ENCODE peak calls at places on chromosome 17, in seven cellular contexts. Z, J, Q, G, V, Y and C are unnamed samples.
A peak's percentile ranks its signal among the peaks of the same experiment; 100 is the strongest.

GRCh38 chr17:9217151-9218067 is 196.1 kb downstream of the NTN1 start:
- DNase-seq in Z (no peak), J (peak; percentile 30), Q (no peak), G (no peak), V (peak; percentile 62), Y (no peak), C (no peak)

GRCh38 chr17:79630821-79631639 is 20.2 kb upstream of the RBFOX3 start:
- DNase-seq in Z (peak; percentile 23), J (no peak), Q (peak; percentile 64), G (peak; percentile 11), V (no peak), Y (peak; percentile 23), C (no peak)

GRCh38 chr17:69594641-69595040 is 180.1 kb downstream of the MAP2K6 start:
- DNase-seq in Z (no peak), J (no peak), Q (no peak), G (no peak), V (no peak), Y (no peak), C (no peak)

GRCh38 chr17:19260958-19261357 is 23.8 kb downstream of the EPN2 start:
- DNase-seq in Z (no peak), J (no peak), Q (no peak), G (no peak), V (no peak), Y (no peak), C (no peak)

GRCh38 chr17:14926526-14927122 is 338.5 kb downstream of the PMP22 start:
- DNase-seq in Z (peak; percentile 78), J (no peak), Q (no peak), G (peak; percentile 42), V (peak; percentile 74), Y (peak; percentile 76), C (peak; percentile 26)

GRCh38 chr17:80789356-80789902 is 202.2 kb upstream of the CHMP6 start:
- DNase-seq in Z (peak; percentile 81), J (peak; percentile 56), Q (no peak), G (no peak), V (peak; percentile 97), Y (no peak), C (no peak)

GRCh38 chr17:6507535-6507934 is 48.8 kb downstream of the PITPNM3 start:
- DNase-seq in Z (peak; percentile 78), J (no peak), Q (no peak), G (no peak), V (peak; percentile 85), Y (peak; percentile 48), C (peak; percentile 54)

GRCh38 chr17:81101614-81102306 is 63.5 kb upstream of the PVALEF start:
- DNase-seq in Z (peak; percentile 90), J (peak; percentile 76), Q (no peak), G (peak; percentile 88), V (peak; percentile 71), Y (peak; percentile 92), C (peak; percentile 86)

GRCh38 chr17:76716146-76716833 is 5.5 kb upstream of the MXRA7 start:
- DNase-seq in Z (peak; percentile 79), J (peak; percentile 78), Q (no peak), G (peak; percentile 48), V (peak; percentile 99), Y (peak; percentile 74), C (no peak)

GRCh38 chr17:38896373-38896954 is 26.6 kb downstream of the LASP1 start:
- DNase-seq in Z (peak; percentile 72), J (no peak), Q (no peak), G (no peak), V (peak; percentile 22), Y (no peak), C (no peak)

GRCh38 chr17:57044976-57045867 is 39.8 kb upstream of the AKAP1 start:
- DNase-seq in Z (no peak), J (no peak), Q (no peak), G (no peak), V (no peak), Y (no peak), C (no peak)

GRCh38 chr17:10325036-10325435 is 47.8 kb downstream of the MYH13 start:
- DNase-seq in Z (no peak), J (no peak), Q (no peak), G (no peak), V (peak; percentile 8), Y (no peak), C (no peak)

GRCh38 chr17:34820166-34820920 is 140.9 kb downstream of the CCT6B start:
- DNase-seq in Z (peak; percentile 53), J (no peak), Q (no peak), G (no peak), V (no peak), Y (no peak), C (no peak)

GRCh38 chr17:39781028-39781800 is 43.5 kb downstream of the GRB7 start:
- DNase-seq in Z (no peak), J (no peak), Q (no peak), G (no peak), V (no peak), Y (no peak), C (no peak)

GRCh38 chr17:68379692-68380677 is 77.3 kb downstream of the WIPI1 start:
- DNase-seq in Z (no peak), J (no peak), Q (no peak), G (no peak), V (no peak), Y (no peak), C (no peak)
- H3K27ac ChIP-seq in Z (peak overlapping the region; percentile 98), J (peak overlapping the region; percentile 97), Q (peak overlapping the region; percentile 93), G (no peak overlapping the region), V (peak overlapping the region; percentile 27), Y (peak overlapping the region; percentile 61), C (peak overlapping the region; percentile 88)

GRCh38 chr17:48929812-48930165 is 14.9 kb downstream of the SNF8 start:
- DNase-seq in Z (no peak), J (no peak), Q (no peak), G (no peak), V (no peak), Y (no peak), C (no peak)

GRCh38 chr17:48925991-48926342 is 17.8 kb downstream of the UBE2Z start:
- DNase-seq in Z (no peak), J (no peak), Q (no peak), G (no peak), V (no peak), Y (no peak), C (no peak)

GRCh38 chr17:48928876-48929811 is 15.5 kb downstream of the SNF8 start:
- DNase-seq in Z (no peak), J (no peak), Q (no peak), G (no peak), V (no peak), Y (no peak), C (no peak)

GRCh38 chr17:48930435-48930873 is 14.2 kb downstream of the SNF8 start:
- DNase-seq in Z (no peak), J (no peak), Q (no peak), G (no peak), V (no peak), Y (no peak), C (no peak)

GRCh38 chr17:48927978-48928716 is 16.5 kb downstream of the SNF8 start:
- DNase-seq in Z (no peak), J (no peak), Q (no peak), G (no peak), V (no peak), Y (no peak), C (no peak)
- TF ChIP-seq POLR2A in Z (no peak), J (no peak), Q (no peak), G (no peak), V (no peak), Y (no peak), C (no peak)

GRCh38 chr17:48307814-48308411 is 122.1 kb downstream of the SKAP1 start:
- DNase-seq in Z (peak; percentile 76), J (peak; percentile 18), Q (no peak), G (peak; percentile 54), V (peak; percentile 74), Y (peak; percentile 84), C (peak; percentile 64)

GRCh38 chr17:48308591-48308990 is 121.4 kb downstream of the SKAP1 start:
- DNase-seq in Z (no peak), J (no peak), Q (no peak), G (no peak), V (no peak), Y (no peak), C (no peak)

GRCh38 chr17:48313096-48313495 is 116.9 kb downstream of the SKAP1 start:
- DNase-seq in Z (no peak), J (no peak), Q (no peak), G (no peak), V (no peak), Y (no peak), C (no peak)

GRCh38 chr17:48311324-48311723 is 118.7 kb downstream of the SKAP1 start:
- DNase-seq in Z (no peak), J (no peak), Q (no peak), G (no peak), V (no peak), Y (no peak), C (no peak)

DNA sequence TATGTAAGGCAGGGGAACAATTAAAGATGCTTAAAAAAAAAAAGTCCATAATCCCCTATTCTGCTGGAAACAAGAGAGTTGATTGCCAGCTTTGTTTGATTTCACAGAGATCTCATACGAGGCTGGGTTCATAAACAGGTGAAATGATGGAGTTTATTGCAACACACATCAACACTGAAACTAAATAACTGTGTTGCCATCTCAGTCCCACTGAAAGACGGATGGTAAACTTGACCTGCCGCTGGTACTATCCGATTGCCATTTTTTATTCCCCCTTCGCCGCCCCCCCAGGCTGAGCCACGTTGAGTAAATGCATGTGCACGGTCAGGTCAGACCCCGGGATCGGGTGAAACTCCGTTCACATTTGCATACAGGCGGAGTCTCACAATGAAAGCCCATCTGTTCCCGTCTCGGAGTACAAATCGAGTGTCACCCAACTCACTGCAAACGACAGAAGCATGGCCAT is 119.2 kb downstream of the SKAP1 start:
- DNase-seq in Z (no peak), J (no peak), Q (no peak), G (no peak), V (no peak), Y (no peak), C (no peak)
- H3K4me3 ChIP-seq in Z (no peak overlapping the region), J (no peak overlapping the region), Q (no peak overlapping the region), G (no peak overlapping the region), V (no peak overlapping the region), Y (no peak overlapping the region), C (no peak overlapping the region)

GRCh38 chr17:17491546-17491988 is 4.6 kb downstream of the RASD1 start:
- DNase-seq in Z (no peak), J (no peak), Q (no peak), G (no peak), V (no peak), Y (no peak), C (no peak)

GRCh38 chr17:17492085-17492484 is 4.1 kb downstream of the RASD1 start:
- DNase-seq in Z (no peak), J (no peak), Q (no peak), G (no peak), V (no peak), Y (no peak), C (no peak)

GRCh38 chr17:17492562-17492961 is 3.6 kb downstream of the RASD1 start:
- DNase-seq in Z (no peak), J (no peak), Q (no peak), G (no peak), V (no peak), Y (no peak), C (no peak)

GRCh38 chr17:17493249-17493985 is 2.8 kb downstream of the RASD1 start:
- DNase-seq in Z (no peak), J (peak; percentile 54), Q (no peak), G (peak; percentile 67), V (no peak), Y (no peak), C (peak; percentile 59)

DNA sequence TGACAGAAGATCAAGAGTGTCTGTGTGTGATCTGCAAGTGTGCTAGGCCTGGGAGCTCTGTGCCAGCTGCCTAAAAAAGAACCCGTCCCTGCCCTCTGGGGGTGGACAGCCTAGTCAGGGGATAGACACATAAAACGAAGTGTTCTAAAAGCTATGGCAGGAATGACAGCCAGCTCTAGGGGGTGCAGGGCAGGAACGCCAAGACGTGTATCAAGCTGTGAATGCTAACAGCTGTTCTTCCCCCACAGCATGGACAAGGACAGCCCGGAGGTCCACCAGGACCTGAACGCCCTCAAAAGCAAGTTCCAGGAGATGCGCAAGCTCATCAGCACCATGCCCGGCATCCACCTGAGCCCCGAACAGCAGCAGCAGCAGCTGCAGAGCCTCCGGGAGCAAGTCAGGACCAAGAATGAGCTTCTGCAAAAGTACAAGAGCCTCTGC is 5.1 kb downstream of the RASD1 start:
- DNase-seq in Z (no peak), J (no peak), Q (no peak), G (no peak), V (no peak), Y (no peak), C (no peak)
- H3K27ac ChIP-seq in Z (no peak overlapping the region), J (peak overlapping the region; percentile 13), Q (no peak overlapping the region), G (peak overlapping the region; percentile 76), V (no peak overlapping the region), Y (no peak overlapping the region), C (no peak overlapping the region)